ENCODE peak calls at places on chromosome 17, in nine cellular contexts. M, D, J, A, Q, T, G, Y and F are unnamed samples.

GRCh38 chr17:31525801-31526549 is 134.5 kb downstream of the RAB11FIP4 start:
- DNase-seq in M (no peak), D (no peak), G (no peak), Y (no peak), A (no peak), T (no peak), J (no peak), Q (no peak), F (no peak)

GRCh38 chr17:38761612-38762011 is 9.1 kb downstream of the PSMB3 start:
- DNase-seq in Y (no peak), A (no peak), M (no peak), J (peak), G (no peak), T (no peak), D (peak), Q (no peak), F (no peak)

GRCh38 chr17:48012151-48012520 is 25.5 kb downstream of the COPZ2 start:
- DNase-seq in Y (peak), T (peak), M (no peak), Q (no peak), G (no peak), J (no peak), A (peak), D (no peak), F (no peak)

GRCh38 chr17:21372256-21372954 is 3.8 kb upstream of the KCNJ12 start:
- DNase-seq in A (no peak), M (no peak), G (no peak), T (no peak), D (no peak), Q (no peak), J (no peak), Y (no peak), F (no peak)

GRCh38 chr17:55307879-55308278 is 43.1 kb downstream of the HLF start:
- DNase-seq in T (no peak), D (no peak), Y (no peak), Q (no peak), J (no peak), A (no peak), G (no peak), M (no peak), F (no peak)

GRCh38 chr17:61314368-61315078 is 85.1 kb upstream of the TBX2 start:
- DNase-seq in G (no peak), Q (no peak), M (no peak), Y (peak), D (peak), T (peak), J (peak), A (no peak), F (no peak)

GRCh38 chr17:81553616-81554181 is 1.5 kb upstream of the FAAP100 start:
- DNase-seq in A (peak), J (peak), G (peak), Q (no peak), Y (no peak), M (no peak), D (peak), T (peak), F (peak)

GRCh38 chr17:15377200-15377599 is 35.8 kb upstream of the TEKT3 start:
- DNase-seq in M (no peak), T (no peak), Y (no peak), D (peak), J (peak), G (peak), Q (no peak), A (no peak), F (no peak)

GRCh38 chr17:42684033-42684625 is 1.8 kb downstream of the CNTNAP1 start:
- DNase-seq in D (no peak), A (no peak), Q (no peak), M (no peak), J (no peak), G (no peak), Y (no peak), T (no peak), F (no peak)

GRCh38 chr17:16585796-16586195 is 16.8 kb upstream of the ZNF287 start:
- DNase-seq in A (no peak), Q (no peak), M (no peak), D (no peak), Y (no peak), J (no peak), G (no peak), T (no peak), F (no peak)

GRCh38 chr17:48330386-48330785 is 99.6 kb downstream of the SKAP1 start:
- DNase-seq in D (no peak), J (no peak), G (no peak), Q (no peak), A (no peak), T (no peak), M (no peak), Y (no peak), F (no peak)